ENCODE peak calls at places on chromosomes 6 and 20, in eight cellular contexts. B is Caco-2; I is RWPE1; J is fibroblast of lung; O is amniotic stem cell; P is HuH-7.5; D is nephron progenitor cell; W is stimulated activated naive CD8-positive, alpha-beta T cell treated with anti-CD3 and anti-CD28 coated beads, Interleukin-15, amount 100 ng/mL, for 72 hours. F is an unnamed sample.

GRCh38 chr20:7858851-7859250 is 81.4 kb downstream of the HAO1 start:
- DNase-seq in J (peak), P (no peak), I (no peak), W (no peak), B (no peak), O (no peak), D (no peak), F (peak)

GRCh38 chr20:5480824-5481600 is 164.3 kb upstream of the PROKR2 start:
- DNase-seq in P (no peak), J (no peak), B (no peak), W (no peak), D (no peak), I (no peak), O (no peak), F (no peak)

GRCh38 chr20:219290-220115 is 7.6 kb upstream of the DEFB129 start:
- DNase-seq in O (no peak), B (peak), J (peak), P (peak), I (peak), W (no peak), D (peak), F (peak)

GRCh38 chr6:167543602-167544506 is 219.0 kb downstream of the TTLL2 start:
- DNase-seq in O (no peak), B (no peak), P (no peak), J (peak), I (no peak), W (no peak), D (no peak), F (peak)

GRCh38 chr20:460707-461106 is 1.6 kb downstream of the TBC1D20 start:
- DNase-seq in D (no peak), J (peak), B (no peak), O (no peak), P (no peak), I (peak), W (no peak), F (peak)

GRCh38 chr6:44074383-44075136 is 52.7 kb downstream of the MRPL14 start:
- DNase-seq in O (no peak), P (peak), I (no peak), D (peak), W (peak), B (peak), J (peak), F (peak)

GRCh38 chr6:41182069-41183034 is 18.6 kb downstream of the TREML2 start:
- DNase-seq in W (peak), I (peak), P (peak), J (peak), D (peak), B (peak), O (peak), F (peak)

GRCh38 chr6:35469711-35470662 is 1.8 kb downstream of the RPL10A start:
- DNase-seq in B (no peak), D (no peak), W (no peak), O (no peak), P (no peak), I (peak), J (no peak), F (no peak)

GRCh38 chr6:100283288-100283687 is 181.4 kb downstream of the SIM1 start:
- DNase-seq in B (peak), I (no peak), J (peak), W (no peak), P (peak), D (no peak), O (peak), F (peak)

GRCh38 chr6:119147101-119148053 is 68.9 kb upstream of the FAM184A start:
- DNase-seq in I (peak), B (peak), W (peak), P (peak), J (peak), D (no peak), O (peak), F (peak)

GRCh38 chr6:128655978-128656498 is 135.6 kb upstream of the PTPRK start:
- DNase-seq in B (no peak), D (no peak), W (peak), J (peak), P (no peak), I (peak), O (peak), F (peak)

F was measured in mesenchymal stem cell.